ENCODE peak calls at places on chromosomes 11 and 22, in four cellular contexts. J is substantia nigra, T is cardiac muscle cell, W is aorta. Z is an unnamed sample.

GRCh38 chr11:30282289-30282631 is 40.6 kb upstream of the ARL14EP start:
- DNase-seq in J (no peak), T (no peak), W (no peak), Z (no peak)

GRCh38 chr11:10885703-10886363 is 28.0 kb upstream of the ZBED5 start:
- DNase-seq in T (peak; percentile 87), J (no peak), W (no peak), Z (no peak)

GRCh38 chr22:50739894-50740293 is 1.9 kb downstream of the ACR start:
- DNase-seq in T (no peak), W (no peak), J (no peak), Z (no peak)

GRCh38 chr11:35142481-35143207 is 3.7 kb downstream of the CD44 start:
- DNase-seq in W (no peak), T (peak; percentile 41), J (no peak), Z (no peak)

GRCh38 chr11:111000400-111001090 is 245.0 kb upstream of the POU2AF2 start:
- DNase-seq in W (no peak), J (no peak), T (peak; percentile 73), Z (no peak)

GRCh38 chr22:48779661-48780596 is 1047.7 kb downstream of the BRD1 start:
- DNase-seq in J (no peak), W (no peak), T (no peak), Z (no peak)

GRCh38 chr11:72738199-72739141 is 13.7 kb downstream of the ARAP1 start:
- DNase-seq in W (peak; percentile 78), T (no peak), J (no peak), Z (no peak)

GRCh38 chr22:33389927-33390326 is 331.7 kb upstream of the SYN3 start:
- DNase-seq in J (no peak), T (peak; percentile 9), W (no peak), Z (no peak)

GRCh38 chr11:75267171-75267970 is 26.8 kb downstream of the TPBGL start:
- DNase-seq in J (no peak), T (no peak), W (peak; percentile 13), Z (no peak)

GRCh38 chr11:69485337-69486041 is 4.0 kb downstream of the LINC01488 start:
- DNase-seq in W (peak; percentile 35), J (no peak), T (no peak), Z (no peak)

GRCh38 chr11:33376331-33377099 is 119.3 kb downstream of the HIPK3 start:
- DNase-seq in J (no peak), T (peak; percentile 24), W (no peak), Z (no peak)

GRCh38 chr11:35559949-35560348 is 34.5 kb upstream of the PAMR1 start:
- DNase-seq in J (no peak), W (no peak), T (no peak), Z (no peak)

GRCh38 chr11:76910620-76911414 is 50.1 kb downstream of the ACER3 start:
- DNase-seq in T (peak; percentile 48), W (no peak), J (no peak), Z (no peak)

GRCh38 chr11:128688896-128689546 is 4.9 kb upstream of the FLI1 start:
- DNase-seq in T (no peak), J (no peak), W (no peak), Z (no peak)

GRCh38 chr22:43562843-43563242 is 151.0 kb downstream of the MPPED1 start:
- DNase-seq in T (no peak), W (no peak), J (no peak), Z (no peak)

GRCh38 chr22:24875862-24876506 is 70.0 kb downstream of the SGSM1 start:
- DNase-seq in W (no peak), T (peak; percentile 46), J (no peak), Z (no peak)

GRCh38 chr11:95231881-95232605 is 1.0 kb upstream of the SESN3 start:
- DNase-seq in W (peak; percentile 85), J (peak; percentile 60), T (peak; percentile 67), Z (peak; percentile 61)

GRCh38 chr22:50469377-50470305 is 5.2 kb downstream of the SBF1 start:
- DNase-seq in W (peak; percentile 79), T (peak; percentile 39), J (no peak), Z (no peak)

GRCh38 chr11:111528557-111528956 is 12.0 kb upstream of the LAYN start:
- DNase-seq in T (no peak), W (no peak), J (no peak), Z (no peak)

GRCh38 chr11:5200582-5200981 is at the start of gene OR51V1:
- DNase-seq in T (no peak), J (no peak), W (no peak), Z (no peak)

GRCh38 chr22:50145741-50146439 is 24.6 kb upstream of the PANX2 start:
- DNase-seq in W (no peak), J (no peak), T (no peak), Z (no peak)

GRCh38 chr22:25095869-25096268 is 103.8 kb upstream of the CRYBB3 start:
- DNase-seq in J (no peak), T (no peak), W (no peak), Z (no peak)

GRCh38 chr11:75800728-75801361 is 14.2 kb upstream of the UVRAG start:
- DNase-seq in J (no peak), W (no peak), T (no peak), Z (no peak)

GRCh38 chr11:32893091-32893946 is 708 bp downstream of the QSER1 start:
- DNase-seq in J (peak; percentile 62), W (peak; percentile 64), T (peak; percentile 50), Z (peak; percentile 39)

GRCh38 chr22:24498826-24499225 is 3.7 kb downstream of the UPB1 start:
- DNase-seq in J (no peak), T (no peak), W (no peak), Z (no peak)

GRCh38 chr11:85307381-85307780 is 319.8 kb downstream of the DLG2 start:
- DNase-seq in W (no peak), T (no peak), J (no peak), Z (no peak)

GRCh38 chr22:49569286-49570031 is 258.2 kb downstream of the BRD1 start:
- DNase-seq in W (peak; percentile 33), T (no peak), J (no peak), Z (no peak)

GRCh38 chr11:12692238-12693074 is 18.2 kb downstream of the TEAD1 start:
- DNase-seq in J (no peak), W (peak; percentile 91), T (peak; percentile 97), Z (no peak)

GRCh38 chr22:29353860-29354259 is 34.5 kb downstream of the AP1B1 start:
- DNase-seq in W (peak; percentile 11), J (no peak), T (no peak), Z (no peak)
- H3K27ac ChIP-seq in W (no peak overlapping the region), J (no peak overlapping the region), T (no peak overlapping the region), Z (peak overlapping the region; percentile 1)

GRCh38 chr11:119362741-119363080 is 16.2 kb upstream of the MFRP start:
- DNase-seq in W (no peak), T (no peak), J (no peak), Z (no peak)

GRCh38 chr11:119363081-119363861 is 16.8 kb upstream of the MFRP start:
- DNase-seq in J (no peak), T (no peak), W (no peak), Z (no peak)

GRCh38 chr11:119361961-119362725 is 15.6 kb upstream of the MFRP start:
- DNase-seq in T (no peak), J (no peak), W (no peak), Z (no peak)

GRCh38 chr11:119365071-119365591 is 16.4 kb downstream of the USP2 start:
- DNase-seq in J (no peak), T (no peak), W (no peak), Z (no peak)

DNA sequence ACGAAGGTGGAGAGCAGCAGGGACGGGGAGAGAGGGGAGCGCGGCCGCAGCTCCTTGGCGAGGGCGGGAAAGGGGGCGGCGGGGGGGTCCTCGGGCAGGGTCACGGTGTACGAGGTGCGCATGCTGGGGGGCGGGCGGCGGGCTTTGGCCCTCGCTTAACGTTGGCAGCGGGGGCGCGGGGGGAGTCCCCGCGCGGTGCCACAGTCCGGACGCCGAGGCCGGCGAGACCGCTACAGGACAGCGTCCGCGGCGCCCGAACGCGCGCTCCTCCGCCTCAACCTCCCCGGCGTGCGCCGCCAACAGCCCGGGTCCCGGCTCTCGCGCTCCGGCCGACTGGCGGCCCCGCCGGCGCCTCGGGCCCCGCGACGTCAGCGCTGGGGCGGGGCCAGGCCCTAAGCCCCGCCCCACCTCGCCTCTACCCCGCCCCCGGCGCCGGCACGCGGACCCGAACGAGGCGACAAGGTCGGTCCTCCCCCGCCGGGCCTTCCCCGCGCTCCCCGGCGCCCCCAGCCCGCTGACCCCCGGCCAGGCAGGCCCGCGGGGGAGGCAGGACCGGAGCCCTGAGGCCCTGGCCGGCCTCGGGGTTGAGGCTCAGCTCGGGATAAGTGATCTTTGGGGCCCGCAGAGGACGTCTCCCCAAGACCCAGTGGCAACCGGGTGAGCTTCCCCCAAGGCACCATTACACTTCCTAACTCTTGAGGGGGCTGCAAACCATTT is 17.5 kb downstream of the USP2 start:
- DNase-seq in W (no peak), T (peak; percentile 46), J (no peak), Z (peak; percentile 77)
- H3K27ac ChIP-seq in W (no peak overlapping the region), T (peak overlapping the region; percentile 98), J (peak overlapping the region; percentile 76), Z (peak overlapping the region; percentile 96)

GRCh38 chr11:116835042-116835772 is 2.2 kb downstream of the APOA1 start:
- DNase-seq in W (no peak), J (no peak), T (no peak), Z (no peak)

GRCh38 chr11:116831790-116832349 is 2.2 kb downstream of the APOC3 start:
- DNase-seq in T (no peak), W (no peak), J (no peak), Z (no peak)

GRCh38 chr11:116832350-116833290 is 2.9 kb downstream of the APOC3 start:
- DNase-seq in W (no peak), J (no peak), T (no peak), Z (no peak)

GRCh38 chr11:116833816-116834534 is 3.4 kb downstream of the APOA1 start:
- DNase-seq in J (no peak), T (no peak), W (no peak), Z (no peak)

GRCh38 chr11:116833491-116833815 is 3.7 kb downstream of the APOC3 start:
- DNase-seq in T (no peak), J (no peak), W (no peak), Z (no peak)
- H3K27ac ChIP-seq in T (no peak overlapping the region), J (no peak overlapping the region), W (no peak overlapping the region), Z (no peak overlapping the region)

DNA sequence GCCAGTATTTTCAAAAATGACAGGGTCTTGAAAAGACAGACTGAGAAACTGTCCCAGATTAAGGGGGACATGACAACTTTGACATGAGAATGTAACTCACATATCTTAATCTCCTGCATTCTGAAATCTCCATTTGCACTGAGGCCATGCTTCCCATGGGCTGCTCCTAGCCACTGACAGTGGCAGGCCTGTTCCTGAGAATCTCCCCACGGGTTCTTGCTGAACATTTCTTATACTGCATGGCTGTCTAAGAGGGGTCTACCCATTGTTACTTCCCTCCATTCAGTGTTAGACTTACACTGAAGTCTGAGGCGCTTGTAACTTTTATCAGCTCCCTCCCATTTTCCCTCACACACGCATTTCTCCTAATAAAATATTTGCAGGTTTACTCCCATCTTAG is 1.5 kb downstream of the CEP295 start:
- DNase-seq in T (no peak), W (no peak), J (no peak), Z (no peak)
- H3K27ac ChIP-seq in T (no peak overlapping the region), W (no peak overlapping the region), J (no peak overlapping the region), Z (no peak overlapping the region)